ENCODE peak calls at places on chromosomes 16 and 17, in five cellular contexts. W is upper lobe of left lung, D is Panc1, T is HCT116, J is HepG2. O is an unnamed sample. For H3K4me1, the result is how much of the 10 kb centered on the place peaks cover.

GRCh38 chr16:57283956-57284205 is 591 bp downstream of the PLLP start:
- ATAC-seq in W (peak), D (no peak), T (no peak), J (peak), O (peak)

GRCh38 chr17:1109606-1110523 is 69.9 kb downstream of the ABR start:
- ATAC-seq in W (no peak), D (peak), T (peak), J (peak), O (peak)

GRCh38 chr17:63646492-63646815 is 24.2 kb downstream of the MAP3K3 start:
- ATAC-seq in W (no peak), D (no peak), T (no peak), J (no peak), O (no peak)

GRCh38 chr17:27239046-27239445 is 54.9 kb upstream of the WSB1 start:
- ATAC-seq in W (no peak), D (no peak), T (no peak), J (no peak), O (no peak)

GRCh38 chr16:47949276-47949675 is 206.5 kb downstream of the ABCC12 start:
- ATAC-seq in W (no peak), D (no peak), T (no peak), J (no peak), O (no peak)

GRCh38 chr17:80348551-80349436 is 66.2 kb upstream of the ENDOV start:
- ATAC-seq in W (no peak), D (peak), T (no peak), J (no peak), O (no peak)

GRCh38 chr17:15951368-15952047 is 6.6 kb downstream of the ADORA2B start:
- ATAC-seq in W (no peak), D (peak), T (peak), J (peak), O (no peak)

GRCh38 chr17:36470499-36470898 is 16.0 kb upstream of the ZNHIT3 start:
- ATAC-seq in W (no peak), D (no peak), T (no peak), J (no peak), O (no peak)

GRCh38 chr16:75477680-75478473 is 13.4 kb upstream of the TMEM170A start:
- ATAC-seq in W (no peak), D (no peak), T (no peak), J (no peak), O (no peak)

GRCh38 chr17:1471931-1472727 is 16.1 kb upstream of the CRK start:
- ATAC-seq in W (no peak), D (no peak), T (no peak), J (no peak), O (no peak)

GRCh38 chr16:11576427-11577289 is 10.1 kb downstream of the LITAF start:
- ATAC-seq in W (peak), D (peak), T (no peak), J (peak), O (no peak)

GRCh38 chr16:87201777-87202176 is 115.4 kb downstream of the C16orf95 start:
- ATAC-seq in W (no peak), D (no peak), T (no peak), J (no peak), O (no peak)

GRCh38 chr17:71966459-71967313 is 154.1 kb upstream of the SOX9 start:
- ATAC-seq in W (no peak), D (no peak), T (no peak), J (no peak), O (no peak)

GRCh38 chr17:34246436-34246835 is 8.6 kb upstream of the CCL2 start:
- ATAC-seq in W (no peak), D (no peak), T (no peak), J (no peak), O (no peak)

GRCh38 chr17:70906808-70907207 is 737.5 kb downstream of the KCNJ2 start:
- ATAC-seq in W (no peak), D (no peak), T (no peak), J (no peak), O (no peak)

GRCh38 chr17:59030811-59031210 is 75.9 kb downstream of the TRIM37 start:
- ATAC-seq in W (no peak), D (no peak), T (no peak), J (no peak), O (no peak)

GRCh38 chr17:43334744-43335400 is 63.9 kb upstream of the ARL4D start:
- ATAC-seq in W (no peak), D (no peak), T (no peak), J (no peak), O (no peak)

GRCh38 chr17:73657473-73658116 is 13.3 kb upstream of the SDK2 start:
- ATAC-seq in W (no peak), D (peak), T (peak), J (peak), O (no peak)

GRCh38 chr17:65600518-65600917 is 39.1 kb upstream of the AXIN2 start:
- ATAC-seq in W (no peak), D (no peak), T (no peak), J (no peak), O (no peak)

GRCh38 chr17:10013360-10014112 is 108.5 kb upstream of the RCVRN start:
- ATAC-seq in W (peak), D (no peak), T (no peak), J (no peak), O (peak)

GRCh38 chr17:37068266-37068665 is 119.5 kb downstream of the AATF start:
- ATAC-seq in W (no peak), D (peak), T (no peak), J (peak), O (no peak)

GRCh38 chr17:81412490-81413093 is 17.3 kb downstream of the BAHCC1 start:
- ATAC-seq in W (no peak), D (peak), T (no peak), J (no peak), O (peak)

GRCh38 chr17:39799395-39799794 is 61.7 kb downstream of the GRB7 start:
- ATAC-seq in W (no peak), D (no peak), T (no peak), J (no peak), O (no peak)

GRCh38 chr16:1950559-1950958 is 3.9 kb downstream of the RPL3L start:
- ATAC-seq in W (no peak), D (no peak), T (no peak), J (no peak), O (no peak)

GRCh38 chr17:62791235-62792121 is 16.6 kb downstream of the MARCHF10 start:
- ATAC-seq in W (no peak), D (peak), T (peak), J (no peak), O (no peak)

GRCh38 chr17:58503876-58504275 is 10.6 kb downstream of the MTMR4 start:
- ATAC-seq in W (no peak), D (no peak), T (no peak), J (no peak), O (no peak)

GRCh38 chr16:79618712-79619050 is 18.1 kb upstream of the MAF start:
- ATAC-seq in W (no peak), D (no peak), T (no peak), J (no peak), O (no peak)

GRCh38 chr16:17696696-17697095 is 225.9 kb upstream of the XYLT1 start:
- ATAC-seq in W (no peak), D (no peak), T (no peak), J (no peak), O (no peak)

GRCh38 chr17:9389116-9389515 is 186.5 kb downstream of the STX8 start:
- ATAC-seq in W (peak), D (peak), T (no peak), J (no peak), O (no peak)

GRCh38 chr17:80565347-80566053 is 20.9 kb downstream of the RPTOR start:
- ATAC-seq in W (peak), D (peak), T (peak), J (peak), O (no peak)

GRCh38 chr16:79582789-79583188 is 17.7 kb downstream of the MAF start:
- ATAC-seq in W (no peak), D (no peak), T (no peak), J (no peak), O (no peak)

GRCh38 chr16:51592013-51592501 is 441.0 kb upstream of the SALL1 start:
- ATAC-seq in W (no peak), D (no peak), T (no peak), J (no peak), O (no peak)

DNA sequence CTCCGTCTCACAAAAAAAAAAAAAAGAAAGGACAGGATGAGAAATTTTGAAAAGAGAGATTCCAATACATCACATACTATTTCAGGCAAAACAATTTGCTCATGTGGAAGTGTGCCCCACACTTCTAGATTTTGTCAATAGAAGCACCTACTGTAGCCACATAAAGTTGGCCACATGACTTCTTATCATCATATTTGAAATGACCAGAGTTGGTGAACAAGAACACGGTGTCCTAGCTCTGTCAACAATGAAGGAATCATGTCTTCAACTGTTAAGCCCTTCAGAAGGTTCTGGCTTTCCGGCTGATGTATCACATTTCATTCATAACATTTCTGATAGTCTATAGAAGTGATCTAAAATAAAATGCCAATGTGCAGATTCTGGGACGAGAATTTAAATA is 534.5 kb downstream of the TMEM114 start:
- ATAC-seq in W (no peak), D (no peak), T (no peak), J (no peak), O (no peak)
- H3K4me3 ChIP-seq in W (no peak), D (no peak), T (no peak), J (no peak), O (no peak)

GRCh38 chr16:81693047-81693446 is 86.0 kb upstream of the PLCG2 start:
- ATAC-seq in W (no peak), D (no peak), T (no peak), J (no peak), O (peak)

GRCh38 chr16:81695431-81695890 is 83.6 kb upstream of the PLCG2 start:
- ATAC-seq in W (no peak), D (no peak), T (no peak), J (no peak), O (no peak)

GRCh38 chr16:81694494-81695285 is 84.4 kb upstream of the PLCG2 start:
- ATAC-seq in W (no peak), D (no peak), T (no peak), J (no peak), O (no peak)

GRCh38 chr16:81692571-81692970 is 86.5 kb upstream of the PLCG2 start:
- ATAC-seq in W (no peak), D (no peak), T (no peak), J (no peak), O (no peak)

DNA sequence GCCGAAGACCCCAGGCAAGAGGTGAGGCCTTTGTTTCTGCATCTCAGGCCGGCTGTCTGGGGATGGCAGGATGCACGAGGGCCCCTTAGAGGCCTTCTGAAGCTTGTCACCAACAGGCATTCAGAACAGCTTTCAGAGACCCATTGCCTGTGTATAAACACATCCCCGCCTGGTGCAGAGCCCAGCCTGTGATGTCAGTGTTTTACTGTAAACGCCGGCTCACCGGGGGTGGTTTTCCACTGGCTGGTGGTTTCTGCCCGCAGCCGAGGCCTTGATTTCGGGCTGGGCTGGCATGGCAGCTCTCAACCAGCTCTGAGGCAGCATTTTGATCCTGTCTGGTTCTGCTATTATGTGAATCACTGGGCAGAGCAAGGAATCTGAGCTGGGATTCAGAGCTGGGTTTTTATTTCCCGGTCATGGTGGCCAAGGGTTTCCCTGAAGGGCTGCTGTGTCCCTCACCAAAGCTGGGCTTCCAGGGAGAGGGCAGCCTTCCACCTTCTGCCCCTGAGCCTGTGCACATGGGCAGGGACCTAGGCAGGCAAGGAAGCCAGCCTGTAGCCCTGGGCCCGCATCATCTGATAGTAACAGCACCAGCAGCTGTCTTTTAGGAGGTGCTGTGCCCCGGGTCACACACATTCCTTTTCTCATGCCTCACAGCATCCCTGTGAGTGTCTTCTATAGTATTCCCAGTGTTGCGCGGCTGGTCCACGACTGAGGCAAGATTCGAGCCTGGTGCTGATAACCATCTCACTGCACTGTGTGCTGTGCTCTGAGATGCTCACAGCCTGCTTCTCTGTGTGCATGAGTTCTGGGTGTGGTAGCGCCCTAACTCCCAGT is 85.4 kb upstream of the PLCG2 start:
- ATAC-seq in W (no peak), D (no peak), T (no peak), J (no peak), O (peak)
- TF ChIP-seq POLR2AphosphoS5 in W (no peak), D (no peak), T (no peak), J (no peak), O (peak)

GRCh38 chr17:28902819-28903545 is at the start of gene DHRS13:
- ATAC-seq in W (peak), D (peak), T (peak), J (peak), O (peak)
- H3K4me1 ChIP-seq in W (under half), D (under half), T (under half), J (under half), O (half or more)

DNA sequence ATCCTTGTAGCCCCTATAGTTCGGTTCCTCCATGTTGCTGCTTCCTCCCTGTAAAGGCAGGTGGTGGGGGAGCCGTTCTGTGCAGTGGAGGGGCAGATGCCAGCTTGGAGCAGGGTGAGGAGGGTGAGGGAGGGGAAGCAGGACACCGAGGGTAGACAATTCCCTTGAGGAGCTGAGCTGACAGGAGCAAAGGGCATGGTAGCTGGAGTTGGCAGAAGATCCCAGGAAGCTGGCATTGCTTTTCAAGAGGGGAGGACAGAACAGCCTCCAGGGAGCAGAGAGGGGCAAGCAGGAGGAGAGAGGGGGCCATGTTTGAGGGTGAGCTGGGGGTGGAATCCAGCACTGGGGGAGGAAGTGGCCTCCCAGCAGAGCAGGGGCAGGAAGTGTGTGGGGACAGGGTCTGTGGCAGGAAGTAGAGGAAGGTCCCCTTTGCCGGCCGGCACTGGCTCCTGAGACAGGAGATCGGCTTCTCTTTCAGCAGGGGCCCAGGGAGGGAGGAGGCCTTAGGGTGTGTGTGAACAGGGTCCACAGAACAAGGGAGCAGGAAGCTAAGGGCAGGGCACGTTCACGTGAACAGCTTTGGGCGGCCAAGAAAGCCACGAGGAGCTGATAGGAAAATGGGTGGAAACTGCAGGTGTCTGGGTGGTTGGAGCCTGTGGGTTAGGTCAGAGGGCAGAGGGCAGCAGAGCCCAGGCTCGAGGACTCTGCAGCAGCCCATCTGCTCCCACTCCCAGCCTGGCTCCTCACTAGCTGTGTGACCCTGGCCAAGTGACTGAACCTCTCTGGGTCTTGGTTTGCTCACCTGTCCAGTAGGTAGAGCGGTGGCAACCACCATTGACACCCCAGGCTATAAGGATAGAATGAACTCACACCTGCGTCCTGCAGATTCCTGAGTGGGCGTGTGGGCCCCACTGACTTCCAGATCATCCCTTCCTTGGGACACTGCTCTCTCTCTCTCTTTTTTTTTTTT is 17.5 kb upstream of the SPNS2 start:
- ATAC-seq in W (no peak), D (no peak), T (no peak), J (peak), O (no peak)
- H3K4me3 ChIP-seq in W (no peak), D (no peak), T (no peak), J (peak), O (no peak)

GRCh38 chr17:41919165-41919817 is 540 bp upstream of the ACLY start:
- ATAC-seq in W (peak), D (peak), T (peak), J (peak), O (peak)
- TF ChIP-seq POLR2AphosphoS5 in W (no peak), D (no peak), T (peak), J (peak), O (peak)

O was measured in gastroesophageal sphincter.